ENCODE peak calls at places on chromosomes 1 and 21, in six cellular contexts. G is fibroblast of lung, M is neural progenitor cell, I is neuronal stem cell, K is iPS DF 6.9, B is left ventricle myocardium inferior. H is an unnamed sample.

GRCh38 chr1:12204754-12205658 is 24.8 kb upstream of the VPS13D start:
- DNase-seq in G (no peak), M (no peak), I (no peak), K (no peak), B (no peak), H (no peak)

GRCh38 chr1:202283991-202284390 is 57.7 kb downstream of the UBE2T start:
- DNase-seq in G (peak; percentile 87), M (no peak), I (no peak), K (no peak), B (no peak), H (no peak)

GRCh38 chr1:229894535-229894934 is 172.5 kb upstream of the GALNT2 start:
- DNase-seq in G (no peak), M (no peak), I (no peak), K (no peak), B (no peak), H (no peak)

GRCh38 chr1:3718764-3719163 is 33.5 kb upstream of the CCDC27 start:
- DNase-seq in G (no peak), M (no peak), I (no peak), K (no peak), B (no peak), H (no peak)

GRCh38 chr1:55542901-55543504 is 327.8 kb upstream of the USP24 start:
- DNase-seq in G (peak; percentile 92), M (no peak), I (no peak), K (no peak), B (no peak), H (no peak)

GRCh38 chr1:243249214-243249613 is 5.9 kb downstream of the CEP170 start:
- DNase-seq in G (no peak), M (no peak), I (no peak), K (no peak), B (no peak), H (no peak)

GRCh38 chr1:49351744-49352143 is 575.1 kb upstream of the BEND5 start:
- DNase-seq in G (peak; percentile 74), M (no peak), I (no peak), K (no peak), B (no peak), H (no peak)

GRCh38 chr1:156845055-156845952 is 13.6 kb downstream of the INSRR start:
- DNase-seq in G (no peak), M (peak; percentile 61), I (no peak), K (no peak), B (no peak), H (peak; percentile 17)

GRCh38 chr1:26352338-26352679 is 1.6 kb downstream of the CRYBG2 start:
- DNase-seq in G (no peak), M (no peak), I (no peak), K (no peak), B (no peak), H (no peak)

GRCh38 chr1:91012196-91012595 is 9.6 kb downstream of the ZNF644 start:
- DNase-seq in G (no peak), M (no peak), I (no peak), K (no peak), B (no peak), H (no peak)

GRCh38 chr1:94438692-94439276 is 20.6 kb downstream of the ABCD3 start:
- DNase-seq in G (peak; percentile 51), M (no peak), I (no peak), K (no peak), B (no peak), H (no peak)

GRCh38 chr1:85846706-85847105 is 138.5 kb upstream of the ZNHIT6 start:
- DNase-seq in G (no peak), M (no peak), I (no peak), K (no peak), B (no peak), H (no peak)

GRCh38 chr21:38914531-38915385 is 109.0 kb downstream of the ETS2 start:
- DNase-seq in G (peak; percentile 50), M (no peak), I (no peak), K (no peak), B (no peak), H (no peak)

GRCh38 chr1:79369091-79369490 is 362.6 kb upstream of the ADGRL4 start:
- DNase-seq in G (no peak), M (no peak), I (no peak), K (no peak), B (no peak), H (no peak)

GRCh38 chr1:39663559-39663958 is 8.3 kb downstream of the NT5C1A start:
- DNase-seq in G (no peak), M (no peak), I (no peak), K (no peak), B (no peak), H (no peak)

GRCh38 chr1:227756172-227756959 is 21.1 kb downstream of the SNAP47 start:
- DNase-seq in G (no peak), M (no peak), I (no peak), K (no peak), B (no peak), H (no peak)

GRCh38 chr1:227754958-227755357 is 19.7 kb downstream of the SNAP47 start:
- DNase-seq in G (no peak), M (no peak), I (no peak), K (no peak), B (no peak), H (no peak)

GRCh38 chr1:227757781-227758180 is 22.5 kb downstream of the SNAP47 start:
- DNase-seq in G (no peak), M (no peak), I (no peak), K (no peak), B (no peak), H (no peak)

GRCh38 chr1:227749916-227750710 is 14.9 kb downstream of the SNAP47 start:
- DNase-seq in G (no peak), M (no peak), I (no peak), K (no peak), B (no peak), H (no peak)

GRCh38 chr1:227753999-227754764 is 18.9 kb downstream of the SNAP47 start:
- DNase-seq in G (peak; percentile 44), M (no peak), I (no peak), K (no peak), B (peak; percentile 71), H (no peak)
- H3K27ac ChIP-seq in G (no peak overlapping the region), M (no peak overlapping the region), I (no peak overlapping the region), K (no peak overlapping the region), B (peak overlapping the region; percentile 77), H (no peak overlapping the region)

DNA sequence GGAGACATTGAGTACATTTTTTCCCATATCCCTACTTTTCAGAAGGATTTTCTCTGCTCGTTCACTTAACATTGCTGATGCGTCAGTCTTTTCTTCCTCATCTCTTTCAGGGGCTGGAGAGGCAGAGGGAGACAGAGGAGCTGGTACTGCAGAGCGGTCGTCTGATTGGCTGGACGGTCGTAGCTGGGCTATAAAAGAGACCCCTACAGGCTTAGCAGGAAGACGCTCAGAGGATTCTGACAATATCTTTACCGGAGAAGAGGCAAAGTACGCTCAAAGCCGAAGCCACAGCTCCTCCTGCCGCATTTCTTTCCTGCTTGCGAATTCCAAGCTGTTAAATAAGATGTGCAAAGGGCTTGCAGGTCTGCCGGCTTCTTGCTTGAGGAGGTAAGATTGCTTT is at the start of gene RGS4:
- DNase-seq in G (peak; percentile 97), M (peak; percentile 93), I (peak; percentile 81), K (peak; percentile 71), B (peak; percentile 51), H (no peak)
- H3K9me3 ChIP-seq in G (no peaks in the 10 kb centered on the region), M (no peaks in the 10 kb centered on the region), I (no peaks in the 10 kb centered on the region), K (no peaks in the 10 kb centered on the region), B (no peaks in the 10 kb centered on the region), H (no peaks in the 10 kb centered on the region)

DNA sequence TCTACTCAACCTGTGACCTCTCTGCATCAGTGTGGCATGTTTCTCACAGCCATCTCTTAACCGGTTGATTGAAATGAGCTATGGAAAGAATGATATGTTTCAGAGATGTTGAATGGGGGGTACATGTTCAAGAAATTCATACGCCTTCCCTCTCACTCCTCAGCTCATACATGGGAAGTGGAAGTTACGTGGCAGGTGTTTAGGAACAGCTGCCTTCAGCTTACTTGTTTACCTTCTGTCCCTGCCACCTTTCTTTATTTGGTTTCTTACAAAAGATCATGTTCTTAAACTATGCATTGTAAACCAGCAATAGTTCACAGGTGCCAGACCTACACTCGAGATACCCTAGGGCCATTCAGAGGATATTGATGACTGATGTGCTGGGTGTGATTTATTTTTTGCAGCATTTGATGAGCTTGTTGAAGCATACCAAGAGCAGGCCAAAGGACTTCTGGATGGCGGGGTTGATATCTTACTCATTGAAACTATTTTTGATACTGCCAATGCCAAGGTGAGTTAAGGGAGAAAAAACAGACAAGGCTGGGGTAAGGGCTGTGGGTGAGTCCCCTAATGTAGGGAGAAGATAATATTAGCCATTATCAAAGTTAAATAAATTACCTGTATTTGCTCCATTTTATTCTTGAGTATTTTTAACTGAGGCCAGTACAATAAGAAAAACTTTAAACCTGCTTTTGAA is 17.4 kb downstream of the MTR start:
- DNase-seq in G (no peak), M (no peak), I (no peak), K (no peak), B (no peak), H (no peak)
- H3K27ac ChIP-seq in G (no peak overlapping the region), M (no peak overlapping the region), I (no peak overlapping the region), K (no peak overlapping the region), B (no peak overlapping the region), H (no peak overlapping the region)

GRCh38 chr1:248625971-248626370 is 8.9 kb downstream of the OR2T11 start:
- DNase-seq in G (no peak), M (no peak), I (no peak), K (no peak), B (no peak), H (no peak)
- H3K9me3 ChIP-seq in G (no peaks in the 10 kb centered on the region), M (peaks cover 13% of the 10 kb centered on the region), I (peaks cover 35% of the 10 kb centered on the region), K (peaks cover 16% of the 10 kb centered on the region), B (no peaks in the 10 kb centered on the region), H (no peaks in the 10 kb centered on the region)

H was measured in effector memory CD4-positive, alpha-beta T cell.